ENCODE peak calls at places on chromosomes 13 and 19, in seven cellular contexts. K is NB4, P is tibial nerve, O is psoas muscle, I is GM23338, X is lower leg skin, W is astrocyte of the cerebellum. Q is an unnamed sample.

GRCh38 chr13:52127783-52128702 is 830 bp downstream of the NEK5 start:
- DNase-seq in I (peak), P (no peak), O (peak), W (peak), K (peak), X (no peak), Q (peak)

GRCh38 chr19:44776402-44777096 is 1.1 kb upstream of the CBLC start:
- DNase-seq in X (peak), I (peak), P (no peak), K (no peak), W (no peak), O (no peak), Q (no peak)

GRCh38 chr19:37920591-37921450 is 13.8 kb downstream of the SIPA1L3 start:
- DNase-seq in I (no peak), P (no peak), K (no peak), X (no peak), W (no peak), O (no peak), Q (no peak)

GRCh38 chr13:49367640-49368431 is 76.0 kb downstream of the CAB39L start:
- DNase-seq in K (no peak), P (no peak), I (peak), O (no peak), W (peak), X (no peak), Q (no peak)

GRCh38 chr19:35908977-35909683 is 1.0 kb upstream of the TYROBP start:
- DNase-seq in W (no peak), P (peak), I (no peak), X (peak), K (peak), O (peak), Q (no peak)

GRCh38 chr13:95315752-95316151 is 14.5 kb upstream of the ABCC4 start:
- DNase-seq in I (no peak), W (no peak), O (no peak), P (no peak), K (no peak), X (no peak), Q (no peak)

GRCh38 chr13:26037302-26037701 is 14.5 kb downstream of the SHISA2 start:
- DNase-seq in O (no peak), W (no peak), X (no peak), K (peak), I (peak), P (no peak), Q (no peak)

GRCh38 chr13:102487330-102487729 is 85.5 kb upstream of the FGF14 start:
- DNase-seq in P (no peak), X (no peak), I (no peak), O (no peak), W (no peak), K (no peak), Q (no peak)

GRCh38 chr13:39159393-39159792 is 121.1 kb downstream of the NHLRC3 start:
- DNase-seq in O (no peak), X (no peak), W (no peak), I (no peak), P (no peak), K (no peak), Q (no peak)

GRCh38 chr13:110364081-110364480 is 57.0 kb downstream of the COL4A2 start:
- DNase-seq in O (no peak), K (no peak), I (no peak), X (no peak), W (no peak), P (no peak), Q (no peak)

GRCh38 chr13:27124571-27124970 is 47.0 kb downstream of the USP12 start:
- DNase-seq in K (no peak), O (no peak), W (no peak), I (no peak), X (no peak), P (no peak), Q (no peak)

GRCh38 chr13:24263652-24264051 is 45.7 kb upstream of the C1QTNF9 start:
- DNase-seq in I (no peak), O (no peak), K (no peak), X (no peak), W (no peak), P (no peak), Q (no peak)

GRCh38 chr13:27925220-27925991 is 5.6 kb downstream of the PDX1 start:
- DNase-seq in K (no peak), O (no peak), I (no peak), X (no peak), P (no peak), W (no peak), Q (no peak)

GRCh38 chr19:44005968-44006367 is 3.2 kb downstream of the ZNF230 start:
- DNase-seq in K (peak), P (no peak), W (no peak), X (no peak), O (no peak), I (no peak), Q (no peak)

GRCh38 chr13:19161308-19161707 is 20.3 kb downstream of the TUBA3C start:
- DNase-seq in K (no peak), I (no peak), X (no peak), O (no peak), P (no peak), W (no peak), Q (no peak)

GRCh38 chr13:37198629-37199028 is 93.2 kb upstream of the CSNK1A1L start:
- DNase-seq in W (no peak), P (no peak), I (peak), K (no peak), O (no peak), X (no peak), Q (no peak)

GRCh38 chr13:109152941-109153340 is 523.5 kb downstream of the MYO16 start:
- DNase-seq in I (no peak), K (no peak), P (no peak), W (no peak), O (no peak), X (no peak), Q (no peak)

GRCh38 chr19:734716-735115 is 16.2 kb upstream of the MISP start:
- DNase-seq in K (no peak), O (no peak), P (no peak), X (no peak), W (no peak), I (no peak), Q (no peak)

GRCh38 chr19:18839465-18840287 is 7.9 kb downstream of the UPF1 start:
- DNase-seq in O (no peak), K (no peak), I (peak), X (no peak), P (no peak), W (no peak), Q (no peak)

GRCh38 chr19:55836340-55836739 is at the start of gene NLRP4:
- DNase-seq in X (no peak), K (no peak), O (no peak), W (no peak), I (no peak), P (no peak), Q (no peak)

GRCh38 chr19:44548736-44549135 is 19.3 kb upstream of the CEACAM20 start:
- DNase-seq in O (no peak), W (peak), P (no peak), K (no peak), X (no peak), I (no peak), Q (no peak)

GRCh38 chr13:52707375-52707774 is 32.2 kb downstream of the CNMD start:
- DNase-seq in X (no peak), K (no peak), W (no peak), O (no peak), I (peak), P (no peak), Q (no peak)

GRCh38 chr13:30153871-30154426 is 153.4 kb downstream of the KATNAL1 start:
- DNase-seq in X (no peak), I (peak), W (no peak), O (no peak), K (no peak), P (no peak), Q (no peak)

GRCh38 chr19:33245948-33246728 is 20.5 kb upstream of the SLC7A10 start:
- DNase-seq in K (peak), X (no peak), O (no peak), P (no peak), W (no peak), I (peak), Q (no peak)

GRCh38 chr19:17473041-17473440 is 2.7 kb downstream of the SLC27A1 start:
- DNase-seq in W (peak), X (no peak), O (no peak), I (no peak), K (peak), P (no peak), Q (no peak)

GRCh38 chr13:59641758-59642157 is 522.0 kb downstream of the DIAPH3 start:
- DNase-seq in X (no peak), O (no peak), P (no peak), W (no peak), K (no peak), I (no peak), Q (no peak)

GRCh38 chr13:73870036-73870741 is 264.0 kb downstream of the KLF12 start:
- DNase-seq in I (no peak), K (no peak), P (no peak), X (no peak), W (no peak), O (no peak), Q (no peak)

GRCh38 chr19:46287585-46287984 is 9.3 kb upstream of the HIF3A start:
- DNase-seq in X (no peak), I (no peak), K (peak), W (no peak), P (no peak), O (no peak), Q (no peak)

GRCh38 chr13:98405107-98405571 is 171.8 kb downstream of the STK24 start:
- DNase-seq in P (no peak), I (peak), K (no peak), W (no peak), X (peak), O (no peak), Q (no peak)

GRCh38 chr19:28522545-28522922 is 690.4 kb downstream of the UQCRFS1 start:
- DNase-seq in W (no peak), I (no peak), P (no peak), O (no peak), X (no peak), K (no peak), Q (no peak)

GRCh38 chr13:36428083-36428482 is 4.2 kb upstream of the CCNA1 start:
- DNase-seq in O (no peak), P (no peak), I (no peak), K (no peak), X (no peak), W (no peak), Q (no peak)

GRCh38 chr13:84896128-84896527 is 903.1 kb downstream of the SLITRK6 start:
- DNase-seq in W (peak), X (no peak), P (no peak), K (peak), I (peak), O (no peak), Q (no peak)

DNA sequence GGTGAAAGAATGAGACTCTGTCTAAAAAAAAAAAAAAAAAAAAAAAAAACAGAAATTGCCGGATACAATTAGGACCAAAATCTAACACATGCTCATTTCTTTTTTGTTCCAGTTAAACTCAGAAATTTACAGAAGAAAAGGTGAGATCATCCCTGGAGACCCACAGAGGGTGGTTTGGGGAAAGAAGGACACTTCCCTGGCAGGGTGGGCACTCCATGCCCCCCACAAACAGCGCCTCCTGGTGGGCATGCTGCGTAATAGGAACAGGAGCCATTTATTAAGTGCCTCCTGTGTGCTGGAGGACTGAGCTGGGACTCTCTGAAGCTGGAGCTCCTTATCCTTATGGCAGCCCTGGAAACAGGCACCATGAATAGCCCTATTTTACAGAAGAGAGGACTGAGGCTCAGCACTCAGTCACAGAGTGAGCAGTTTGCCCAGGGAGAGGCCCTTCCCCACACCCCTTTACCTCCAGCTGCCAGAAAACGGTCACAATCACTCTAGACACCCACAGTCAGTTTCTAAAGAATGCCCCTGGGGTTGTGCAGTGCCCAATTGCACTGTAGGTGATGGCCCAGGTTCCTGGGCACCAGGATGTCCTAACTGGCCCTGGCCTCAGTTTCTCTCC is 10.1 kb downstream of the C19orf38 start:
- DNase-seq in O (no peak), I (peak), K (peak), W (no peak), X (no peak), P (no peak), Q (no peak)
- TF ChIP-seq CTCF in O (peak), I (peak), K (peak), W (peak), X (no peak), P (peak), Q (peak)

GRCh38 chr19:39514840-39515550 is at the start of gene SELENOV:
- DNase-seq in X (no peak), W (no peak), P (no peak), O (no peak), I (peak), K (no peak), Q (no peak)
- TF ChIP-seq CTCF in X (no peak), W (no peak), P (no peak), O (no peak), I (peak), K (no peak), Q (no peak)

GRCh38 chr19:40235238-40236025 is 8.9 kb upstream of the CCNP start:
- DNase-seq in X (no peak), O (no peak), K (no peak), W (no peak), I (peak), P (no peak), Q (no peak)
- TF ChIP-seq CTCF in X (no peak), O (no peak), K (peak), W (peak), I (peak), P (no peak), Q (peak)

DNA sequence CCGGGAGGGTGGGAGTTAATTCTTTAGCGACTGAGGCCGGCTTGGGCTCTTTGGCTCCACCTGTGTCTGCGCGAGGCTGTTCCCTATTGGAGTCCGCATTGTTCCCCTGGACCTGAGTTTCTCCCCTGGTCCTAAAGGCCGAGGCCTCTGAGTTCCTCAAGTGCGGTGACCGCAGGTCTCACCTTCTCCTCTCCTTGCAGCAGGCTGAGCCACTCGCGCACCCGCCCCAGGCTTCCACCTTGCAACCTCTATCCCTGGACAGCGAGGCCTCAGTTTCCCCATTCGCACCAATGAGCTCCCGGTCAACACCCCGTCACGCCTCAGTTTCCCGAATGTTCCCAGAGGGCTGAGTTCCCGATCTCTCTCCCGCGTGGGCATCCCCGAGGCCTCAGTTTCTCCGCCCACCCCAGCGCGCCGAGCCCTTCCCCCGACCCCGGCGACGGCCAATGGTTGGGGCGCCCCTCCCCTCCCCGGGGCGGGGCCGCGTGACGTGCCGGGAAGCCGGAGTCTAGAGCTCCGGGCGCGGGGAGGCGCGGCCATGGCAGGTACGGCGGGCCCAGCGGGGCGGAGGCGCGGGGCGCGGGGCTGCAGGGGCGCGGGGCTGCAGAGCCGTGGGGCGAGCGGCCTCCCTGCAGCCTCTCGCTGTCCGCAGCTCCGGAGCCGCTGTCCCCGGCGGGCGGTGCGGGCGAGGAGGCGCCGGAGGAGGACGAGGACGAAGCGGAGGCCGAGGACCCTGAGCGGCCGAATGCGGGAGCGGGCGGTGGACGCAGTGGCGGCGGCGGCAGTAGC is at the start of gene MPND:
- DNase-seq in P (peak), W (peak), K (peak), O (peak), X (peak), I (peak), Q (peak)
- TF ChIP-seq CTCF in P (no peak), W (peak), K (no peak), O (peak), X (no peak), I (peak), Q (peak)

Q was measured in type B pancreatic cell.